ENCODE peak calls at places on chromosome 12, in five cellular contexts. One of them, this sample, is unnamed.

GRCh38 chr12:47547077-47547476 is 158.8 kb downstream of the RPAP3 start:
- DNase-seq in iris pigment epithelial cell: peak; percentile 65
- DNase-seq in midbrain: no peak
- DNase-seq in AG10803: peak; percentile 51
- DNase-seq in activated CD4-positive, alpha-beta T cell treated with anti-CD3 and anti-CD28 coated beads, Interleukin-2, amount 50 U/mL, for 24 hours: no peak
- DNase-seq in this sample: peak; percentile 73

GRCh38 chr12:116385486-116386217 is 108.2 kb upstream of the MED13L start:
- DNase-seq in iris pigment epithelial cell: peak; percentile 40
- DNase-seq in midbrain: no peak
- DNase-seq in AG10803: no peak
- DNase-seq in activated CD4-positive, alpha-beta T cell treated with anti-CD3 and anti-CD28 coated beads, Interleukin-2, amount 50 U/mL, for 24 hours: no peak
- DNase-seq in this sample: no peak

GRCh38 chr12:67650528-67651379 is 2.2 kb downstream of the DYRK2 start:
- DNase-seq in iris pigment epithelial cell: peak; percentile 16
- DNase-seq in midbrain: no peak
- DNase-seq in AG10803: no peak
- DNase-seq in activated CD4-positive, alpha-beta T cell treated with anti-CD3 and anti-CD28 coated beads, Interleukin-2, amount 50 U/mL, for 24 hours: no peak
- DNase-seq in this sample: peak; percentile 37

GRCh38 chr12:113030875-113031525 is 25.5 kb upstream of the DTX1 start:
- DNase-seq in iris pigment epithelial cell: peak; percentile 64
- DNase-seq in midbrain: peak; percentile 46
- DNase-seq in AG10803: peak; percentile 59
- DNase-seq in activated CD4-positive, alpha-beta T cell treated with anti-CD3 and anti-CD28 coated beads, Interleukin-2, amount 50 U/mL, for 24 hours: no peak
- DNase-seq in this sample: peak; percentile 73

GRCh38 chr12:76029982-76030377 is 1.6 kb downstream of the PHLDA1 start:
- DNase-seq in iris pigment epithelial cell: no peak
- DNase-seq in midbrain: no peak
- DNase-seq in AG10803: peak; percentile 58
- DNase-seq in activated CD4-positive, alpha-beta T cell treated with anti-CD3 and anti-CD28 coated beads, Interleukin-2, amount 50 U/mL, for 24 hours: no peak
- DNase-seq in this sample: peak; percentile 59

GRCh38 chr12:69987453-69988102 is 162.6 kb downstream of the MYRFL start:
- DNase-seq in iris pigment epithelial cell: peak; percentile 92
- DNase-seq in midbrain: no peak
- DNase-seq in AG10803: peak; percentile 97
- DNase-seq in activated CD4-positive, alpha-beta T cell treated with anti-CD3 and anti-CD28 coated beads, Interleukin-2, amount 50 U/mL, for 24 hours: no peak
- DNase-seq in this sample: peak; percentile 92

GRCh38 chr12:2233034-2233433 is 180.2 kb downstream of the CACNA1C start:
- DNase-seq in iris pigment epithelial cell: no peak
- DNase-seq in midbrain: no peak
- DNase-seq in AG10803: peak; percentile 26
- DNase-seq in activated CD4-positive, alpha-beta T cell treated with anti-CD3 and anti-CD28 coated beads, Interleukin-2, amount 50 U/mL, for 24 hours: no peak
- DNase-seq in this sample: peak; percentile 80

GRCh38 chr12:131553409-131553808 is 157.5 kb upstream of the SFSWAP start:
- DNase-seq in iris pigment epithelial cell: no peak
- DNase-seq in midbrain: no peak
- DNase-seq in AG10803: no peak
- DNase-seq in activated CD4-positive, alpha-beta T cell treated with anti-CD3 and anti-CD28 coated beads, Interleukin-2, amount 50 U/mL, for 24 hours: no peak
- DNase-seq in this sample: no peak

GRCh38 chr12:4032906-4033628 is 159.9 kb upstream of the PARP11 start:
- DNase-seq in iris pigment epithelial cell: peak; percentile 15
- DNase-seq in midbrain: no peak
- DNase-seq in AG10803: peak; percentile 37
- DNase-seq in activated CD4-positive, alpha-beta T cell treated with anti-CD3 and anti-CD28 coated beads, Interleukin-2, amount 50 U/mL, for 24 hours: no peak
- DNase-seq in this sample: peak; percentile 60

GRCh38 chr12:29552324-29552927 is 54.9 kb upstream of the OVCH1 start:
- DNase-seq in iris pigment epithelial cell: peak; percentile 65
- DNase-seq in midbrain: peak; percentile 49
- DNase-seq in AG10803: peak; percentile 25
- DNase-seq in activated CD4-positive, alpha-beta T cell treated with anti-CD3 and anti-CD28 coated beads, Interleukin-2, amount 50 U/mL, for 24 hours: peak; percentile 4
- DNase-seq in this sample: peak; percentile 59

GRCh38 chr12:108457006-108457733 is 57.9 kb upstream of the FICD start:
- DNase-seq in iris pigment epithelial cell: peak; percentile 55
- DNase-seq in midbrain: peak; percentile 54
- DNase-seq in AG10803: peak; percentile 66
- DNase-seq in activated CD4-positive, alpha-beta T cell treated with anti-CD3 and anti-CD28 coated beads, Interleukin-2, amount 50 U/mL, for 24 hours: no peak
- DNase-seq in this sample: peak; percentile 81

GRCh38 chr12:96195845-96196451 is 1.8 kb downstream of the ELK3 start:
- DNase-seq in iris pigment epithelial cell: peak; percentile 72
- DNase-seq in midbrain: no peak
- DNase-seq in AG10803: peak; percentile 60
- DNase-seq in activated CD4-positive, alpha-beta T cell treated with anti-CD3 and anti-CD28 coated beads, Interleukin-2, amount 50 U/mL, for 24 hours: peak; percentile 35
- DNase-seq in this sample: peak; percentile 81

GRCh38 chr12:47773062-47773857 is at the start of gene SLC48A1:
- DNase-seq in iris pigment epithelial cell: peak; percentile 56
- DNase-seq in midbrain: peak; percentile 68
- DNase-seq in AG10803: peak; percentile 56
- DNase-seq in activated CD4-positive, alpha-beta T cell treated with anti-CD3 and anti-CD28 coated beads, Interleukin-2, amount 50 U/mL, for 24 hours: peak; percentile 36
- DNase-seq in this sample: peak; percentile 82

GRCh38 chr12:17348311-17348710 is 741.7 kb downstream of the RERGL start:
- DNase-seq in iris pigment epithelial cell: no peak
- DNase-seq in midbrain: no peak
- DNase-seq in AG10803: no peak
- DNase-seq in activated CD4-positive, alpha-beta T cell treated with anti-CD3 and anti-CD28 coated beads, Interleukin-2, amount 50 U/mL, for 24 hours: no peak
- DNase-seq in this sample: no peak

GRCh38 chr12:28909291-28909690 is 239.8 kb upstream of the FAR2 start:
- DNase-seq in iris pigment epithelial cell: peak; percentile 54
- DNase-seq in midbrain: no peak
- DNase-seq in AG10803: no peak
- DNase-seq in activated CD4-positive, alpha-beta T cell treated with anti-CD3 and anti-CD28 coated beads, Interleukin-2, amount 50 U/mL, for 24 hours: no peak
- DNase-seq in this sample: peak; percentile 68

GRCh38 chr12:115224031-115224430 is 540.1 kb upstream of the TBX3 start:
- DNase-seq in iris pigment epithelial cell: no peak
- DNase-seq in midbrain: no peak
- DNase-seq in AG10803: no peak
- DNase-seq in activated CD4-positive, alpha-beta T cell treated with anti-CD3 and anti-CD28 coated beads, Interleukin-2, amount 50 U/mL, for 24 hours: no peak
- DNase-seq in this sample: peak; percentile 27

GRCh38 chr12:96434107-96434506 is 33.9 kb upstream of the CDK17 start:
- DNase-seq in iris pigment epithelial cell: peak; percentile 100
- DNase-seq in midbrain: no peak
- DNase-seq in AG10803: peak; percentile 93
- DNase-seq in activated CD4-positive, alpha-beta T cell treated with anti-CD3 and anti-CD28 coated beads, Interleukin-2, amount 50 U/mL, for 24 hours: peak; percentile 16
- DNase-seq in this sample: peak; percentile 68

GRCh38 chr12:124512667-124513296 is 54.6 kb downstream of the NCOR2 start:
- DNase-seq in iris pigment epithelial cell: peak; percentile 97
- DNase-seq in midbrain: peak; percentile 86
- DNase-seq in AG10803: peak; percentile 92
- DNase-seq in activated CD4-positive, alpha-beta T cell treated with anti-CD3 and anti-CD28 coated beads, Interleukin-2, amount 50 U/mL, for 24 hours: no peak
- DNase-seq in this sample: peak; percentile 93

GRCh38 chr12:115354476-115354890 is 670.5 kb upstream of the TBX3 start:
- DNase-seq in iris pigment epithelial cell: no peak
- DNase-seq in midbrain: no peak
- DNase-seq in AG10803: peak; percentile 3
- DNase-seq in activated CD4-positive, alpha-beta T cell treated with anti-CD3 and anti-CD28 coated beads, Interleukin-2, amount 50 U/mL, for 24 hours: no peak
- DNase-seq in this sample: peak; percentile 33

GRCh38 chr12:124673881-124674617 is 106.6 kb upstream of the NCOR2 start:
- DNase-seq in iris pigment epithelial cell: no peak
- DNase-seq in midbrain: peak; percentile 86
- DNase-seq in AG10803: no peak
- DNase-seq in activated CD4-positive, alpha-beta T cell treated with anti-CD3 and anti-CD28 coated beads, Interleukin-2, amount 50 U/mL, for 24 hours: no peak
- DNase-seq in this sample: no peak

GRCh38 chr12:77724367-77724957 is 106.2 kb upstream of the NAV3 start:
- DNase-seq in iris pigment epithelial cell: peak; percentile 68
- DNase-seq in midbrain: peak; percentile 33
- DNase-seq in AG10803: peak; percentile 45
- DNase-seq in activated CD4-positive, alpha-beta T cell treated with anti-CD3 and anti-CD28 coated beads, Interleukin-2, amount 50 U/mL, for 24 hours: no peak
- DNase-seq in this sample: peak; percentile 70

GRCh38 chr12:26425587-26426260 is 230.4 kb downstream of the SSPN start:
- DNase-seq in iris pigment epithelial cell: peak; percentile 15
- DNase-seq in midbrain: no peak
- DNase-seq in AG10803: no peak
- DNase-seq in activated CD4-positive, alpha-beta T cell treated with anti-CD3 and anti-CD28 coated beads, Interleukin-2, amount 50 U/mL, for 24 hours: no peak
- DNase-seq in this sample: peak; percentile 2

GRCh38 chr12:130557876-130558770 is 158.0 kb downstream of the RIMBP2 start:
- DNase-seq in iris pigment epithelial cell: no peak
- DNase-seq in midbrain: no peak
- DNase-seq in AG10803: no peak
- DNase-seq in activated CD4-positive, alpha-beta T cell treated with anti-CD3 and anti-CD28 coated beads, Interleukin-2, amount 50 U/mL, for 24 hours: no peak
- DNase-seq in this sample: no peak

GRCh38 chr12:120598674-120599463 is 17.7 kb upstream of the POP5 start:
- DNase-seq in iris pigment epithelial cell: peak; percentile 54
- DNase-seq in midbrain: no peak
- DNase-seq in AG10803: peak; percentile 34
- DNase-seq in activated CD4-positive, alpha-beta T cell treated with anti-CD3 and anti-CD28 coated beads, Interleukin-2, amount 50 U/mL, for 24 hours: no peak
- DNase-seq in this sample: peak; percentile 72

GRCh38 chr12:50257226-50258166 is 25.8 kb downstream of the LIMA1 start:
- DNase-seq in iris pigment epithelial cell: peak; percentile 60
- DNase-seq in midbrain: no peak
- DNase-seq in AG10803: peak; percentile 54
- DNase-seq in activated CD4-positive, alpha-beta T cell treated with anti-CD3 and anti-CD28 coated beads, Interleukin-2, amount 50 U/mL, for 24 hours: no peak
- DNase-seq in this sample: peak; percentile 61